ENCODE peak calls at places on chromosomes 2 and 18, in six cellular contexts. Z, R, V, O, M and X are unnamed samples.

GRCh38 chr2:119104414-119104813 is 54.1 kb downstream of the C1QL2 start:
- DNase-seq in Z (no peak), R (no peak), V (no peak), O (no peak), M (no peak), X (no peak)

GRCh38 chr2:98374958-98375570 is 28.8 kb downstream of the CNGA3 start:
- DNase-seq in Z (no peak), R (no peak), V (peak), O (no peak), M (no peak), X (no peak)

GRCh38 chr2:191264647-191265079 is 19.5 kb downstream of the MYO1B start:
- DNase-seq in Z (no peak), R (no peak), V (no peak), O (no peak), M (no peak), X (no peak)

GRCh38 chr2:164721425-164721824 is 100.1 kb upstream of the GRB14 start:
- DNase-seq in Z (no peak), R (no peak), V (no peak), O (no peak), M (no peak), X (no peak)

GRCh38 chr2:72033636-72034035 is 114.0 kb downstream of the CYP26B1 start:
- DNase-seq in Z (no peak), R (no peak), V (peak), O (no peak), M (no peak), X (no peak)

GRCh38 chr2:230996661-230997060 is 740 bp downstream of the SPATA3 start:
- DNase-seq in Z (no peak), R (no peak), V (no peak), O (no peak), M (no peak), X (no peak)

GRCh38 chr2:192551760-192552159 is 357.0 kb upstream of the TMEFF2 start:
- DNase-seq in Z (no peak), R (no peak), V (no peak), O (no peak), M (no peak), X (no peak)

GRCh38 chr2:230158468-230158867 is 61.3 kb downstream of the SP110 start:
- DNase-seq in Z (no peak), R (no peak), V (no peak), O (no peak), M (no peak), X (no peak)

GRCh38 chr2:158712791-158713522 is 82.2 kb upstream of the DAPL1 start:
- DNase-seq in Z (no peak), R (no peak), V (no peak), O (no peak), M (no peak), X (no peak)

GRCh38 chr2:37215255-37215654 is 16.1 kb downstream of the CEBPZ start:
- DNase-seq in Z (no peak), R (no peak), V (no peak), O (no peak), M (no peak), X (no peak)

GRCh38 chr2:106065983-106066826 is 127.9 kb downstream of the UXS1 start:
- DNase-seq in Z (no peak), R (no peak), V (peak), O (no peak), M (no peak), X (no peak)

GRCh38 chr2:48531141-48531648 is 1.2 kb downstream of the STON1 start:
- DNase-seq in Z (no peak), R (no peak), V (no peak), O (peak), M (no peak), X (no peak)

GRCh38 chr2:33810046-33810835 is 211.1 kb upstream of the FAM98A start:
- DNase-seq in Z (no peak), R (no peak), V (no peak), O (no peak), M (no peak), X (no peak)

GRCh38 chr18:23071285-23071684 is 64.0 kb upstream of the CABLES1 start:
- DNase-seq in Z (peak), R (peak), V (peak), O (peak), M (peak), X (peak)

GRCh38 chr2:204722691-204723090 is 177.4 kb downstream of the PARD3B start:
- DNase-seq in Z (no peak), R (no peak), V (no peak), O (no peak), M (no peak), X (no peak)

GRCh38 chr18:28039078-28039477 is 137.9 kb downstream of the CDH2 start:
- DNase-seq in Z (no peak), R (no peak), V (no peak), O (no peak), M (no peak), X (no peak)

GRCh38 chr2:101478561-101479001 is 3.7 kb upstream of the RFX8 start:
- DNase-seq in Z (no peak), R (no peak), V (no peak), O (no peak), M (no peak), X (no peak)

GRCh38 chr2:230593765-230594164 is 118.9 kb upstream of the CAB39 start:
- DNase-seq in Z (no peak), R (no peak), V (peak), O (no peak), M (no peak), X (no peak)

GRCh38 chr2:238476258-238476657 is 49.5 kb downstream of the ASB1 start:
- DNase-seq in Z (no peak), R (no peak), V (no peak), O (no peak), M (no peak), X (no peak)

GRCh38 chr2:669323-669722 is 7.9 kb downstream of the TMEM18 start:
- DNase-seq in Z (no peak), R (no peak), V (peak), O (no peak), M (no peak), X (no peak)

GRCh38 chr2:228410051-228410450 is 228.6 kb upstream of the SPHKAP start:
- DNase-seq in Z (no peak), R (no peak), V (no peak), O (no peak), M (no peak), X (no peak)

GRCh38 chr2:227406177-227407031 is 18.7 kb upstream of the SCYGR1 start:
- DNase-seq in Z (no peak), R (no peak), V (peak), O (peak), M (peak), X (no peak)

GRCh38 chr18:5997361-5997760 is 102.0 kb upstream of the TMEM200C start:
- DNase-seq in Z (no peak), R (no peak), V (no peak), O (no peak), M (no peak), X (no peak)

GRCh38 chr2:74985983-74986382 is 27.5 kb downstream of the POLE4 start:
- DNase-seq in Z (no peak), R (no peak), V (no peak), O (no peak), M (peak), X (no peak)

GRCh38 chr18:13353424-13353823 is 134.9 kb downstream of the LDLRAD4 start:
- DNase-seq in Z (no peak), R (no peak), V (no peak), O (no peak), M (no peak), X (no peak)

GRCh38 chr2:178234648-178235047 is 40.3 kb downstream of the OSBPL6 start:
- DNase-seq in Z (no peak), R (no peak), V (no peak), O (no peak), M (no peak), X (no peak)

GRCh38 chr2:224885295-224885694 is 157.0 kb downstream of the DOCK10 start:
- DNase-seq in Z (no peak), R (no peak), V (no peak), O (no peak), M (no peak), X (no peak)

GRCh38 chr18:42038936-42039335 is 83.9 kb downstream of the PIK3C3 start:
- DNase-seq in Z (no peak), R (no peak), V (no peak), O (no peak), M (no peak), X (no peak)

GRCh38 chr2:134367915-134368911 is 114.3 kb downstream of the MGAT5 start:
- DNase-seq in Z (no peak), R (no peak), V (peak), O (no peak), M (no peak), X (no peak)

GRCh38 chr18:65093341-65093740 is 657.5 kb upstream of the CDH7 start:
- DNase-seq in Z (no peak), R (no peak), V (no peak), O (peak), M (no peak), X (no peak)

GRCh38 chr2:225735844-225736243 is 336.3 kb downstream of the NYAP2 start:
- DNase-seq in Z (no peak), R (no peak), V (no peak), O (no peak), M (no peak), X (no peak)

GRCh38 chr2:61350777-61351176 is 120.1 kb downstream of the USP34 start:
- DNase-seq in Z (no peak), R (no peak), V (no peak), O (no peak), M (no peak), X (no peak)

GRCh38 chr2:235496239-235496621 is 2.4 kb downstream of the AGAP1 start:
- DNase-seq in Z (no peak), R (no peak), V (peak), O (no peak), M (no peak), X (no peak)

GRCh38 chr2:69436594-69436936 is 670 bp downstream of the NFU1 start:
- DNase-seq in Z (no peak), R (no peak), V (no peak), O (no peak), M (no peak), X (no peak)

GRCh38 chr18:47331051-47331450 is 79.6 kb upstream of the SKOR2 start:
- DNase-seq in Z (no peak), R (no peak), V (no peak), O (no peak), M (no peak), X (no peak)